ENCODE peak calls at places on chromosomes 2 and 18, in ten cellular contexts. One of them, this sample, is unnamed.

GRCh38 chr2:205879362-205879761 is 197.1 kb downstream of the NRP2 start:
- DNase-seq in body of pancreas: no peak
- DNase-seq in neural crest cell: no peak
- DNase-seq in OCI-M1: no peak
- DNase-seq in AG08395: no peak
- DNase-seq in AG08396: no peak
- DNase-seq in stimulated activated CD4-positive, alpha-beta T cell treated with anti-CD3 and anti-CD28 coated beads, Interleukin-1b, Interleukin-23, amount 100 ng/mL, for 24 hours: no peak
- DNase-seq in HepG2: no peak
- DNase-seq in progenitor cell of endocrine pancreas: no peak
- DNase-seq in EL: no peak
- DNase-seq in this sample: no peak

GRCh38 chr2:36356199-36356989 is 816 bp downstream of the CRIM1 start:
- DNase-seq in stimulated activated CD4-positive, alpha-beta T cell treated with anti-CD3 and anti-CD28 coated beads, Interleukin-1b, Interleukin-23, amount 100 ng/mL, for 24 hours: no peak
- DNase-seq in EL: no peak
- DNase-seq in HepG2: no peak
- DNase-seq in OCI-M1: no peak
- DNase-seq in AG08395: no peak
- DNase-seq in progenitor cell of endocrine pancreas: peak
- DNase-seq in body of pancreas: peak
- DNase-seq in neural crest cell: peak
- DNase-seq in AG08396: no peak
- DNase-seq in this sample: no peak

GRCh38 chr2:96164459-96165184 is 19.4 kb upstream of the DUSP2 start:
- DNase-seq in progenitor cell of endocrine pancreas: no peak
- DNase-seq in AG08396: no peak
- DNase-seq in neural crest cell: no peak
- DNase-seq in HepG2: no peak
- DNase-seq in stimulated activated CD4-positive, alpha-beta T cell treated with anti-CD3 and anti-CD28 coated beads, Interleukin-1b, Interleukin-23, amount 100 ng/mL, for 24 hours: no peak
- DNase-seq in OCI-M1: no peak
- DNase-seq in body of pancreas: no peak
- DNase-seq in EL: no peak
- DNase-seq in AG08395: no peak
- DNase-seq in this sample: no peak

GRCh38 chr2:233468746-233469110 is 97.9 kb downstream of the USP40 start:
- DNase-seq in AG08396: no peak
- DNase-seq in EL: no peak
- DNase-seq in OCI-M1: no peak
- DNase-seq in neural crest cell: no peak
- DNase-seq in HepG2: no peak
- DNase-seq in body of pancreas: no peak
- DNase-seq in progenitor cell of endocrine pancreas: no peak
- DNase-seq in AG08395: no peak
- DNase-seq in stimulated activated CD4-positive, alpha-beta T cell treated with anti-CD3 and anti-CD28 coated beads, Interleukin-1b, Interleukin-23, amount 100 ng/mL, for 24 hours: no peak
- DNase-seq in this sample: no peak

GRCh38 chr2:150767924-150768801 is 280.7 kb upstream of the RND3 start:
- DNase-seq in neural crest cell: no peak
- DNase-seq in AG08396: no peak
- DNase-seq in body of pancreas: no peak
- DNase-seq in EL: no peak
- DNase-seq in OCI-M1: no peak
- DNase-seq in stimulated activated CD4-positive, alpha-beta T cell treated with anti-CD3 and anti-CD28 coated beads, Interleukin-1b, Interleukin-23, amount 100 ng/mL, for 24 hours: no peak
- DNase-seq in HepG2: no peak
- DNase-seq in AG08395: no peak
- DNase-seq in progenitor cell of endocrine pancreas: no peak
- DNase-seq in this sample: no peak

GRCh38 chr18:39742015-39742466 is 2176.4 kb upstream of the CELF4 start:
- DNase-seq in stimulated activated CD4-positive, alpha-beta T cell treated with anti-CD3 and anti-CD28 coated beads, Interleukin-1b, Interleukin-23, amount 100 ng/mL, for 24 hours: no peak
- DNase-seq in HepG2: no peak
- DNase-seq in AG08395: no peak
- DNase-seq in OCI-M1: no peak
- DNase-seq in AG08396: no peak
- DNase-seq in neural crest cell: no peak
- DNase-seq in body of pancreas: no peak
- DNase-seq in progenitor cell of endocrine pancreas: no peak
- DNase-seq in EL: no peak
- DNase-seq in this sample: no peak

GRCh38 chr2:98505311-98505808 is 60.7 kb downstream of the INPP4A start:
- DNase-seq in neural crest cell: no peak
- DNase-seq in progenitor cell of endocrine pancreas: no peak
- DNase-seq in stimulated activated CD4-positive, alpha-beta T cell treated with anti-CD3 and anti-CD28 coated beads, Interleukin-1b, Interleukin-23, amount 100 ng/mL, for 24 hours: no peak
- DNase-seq in OCI-M1: no peak
- DNase-seq in AG08396: no peak
- DNase-seq in EL: no peak
- DNase-seq in body of pancreas: no peak
- DNase-seq in HepG2: no peak
- DNase-seq in AG08395: no peak
- DNase-seq in this sample: no peak

GRCh38 chr2:36468463-36469266 is 113.1 kb downstream of the CRIM1 start:
- DNase-seq in stimulated activated CD4-positive, alpha-beta T cell treated with anti-CD3 and anti-CD28 coated beads, Interleukin-1b, Interleukin-23, amount 100 ng/mL, for 24 hours: no peak
- DNase-seq in EL: peak
- DNase-seq in OCI-M1: no peak
- DNase-seq in progenitor cell of endocrine pancreas: no peak
- DNase-seq in HepG2: no peak
- DNase-seq in neural crest cell: no peak
- DNase-seq in AG08395: no peak
- DNase-seq in AG08396: no peak
- DNase-seq in body of pancreas: no peak
- DNase-seq in this sample: peak

GRCh38 chr2:172845008-172845670 is 109.5 kb downstream of the RAPGEF4 start:
- DNase-seq in HepG2: no peak
- DNase-seq in EL: no peak
- DNase-seq in neural crest cell: no peak
- DNase-seq in AG08395: no peak
- DNase-seq in OCI-M1: no peak
- DNase-seq in AG08396: no peak
- DNase-seq in progenitor cell of endocrine pancreas: no peak
- DNase-seq in body of pancreas: no peak
- DNase-seq in stimulated activated CD4-positive, alpha-beta T cell treated with anti-CD3 and anti-CD28 coated beads, Interleukin-1b, Interleukin-23, amount 100 ng/mL, for 24 hours: no peak
- DNase-seq in this sample: no peak

GRCh38 chr2:83233284-83233683 is 1225.8 kb downstream of the SUCLG1 start:
- DNase-seq in stimulated activated CD4-positive, alpha-beta T cell treated with anti-CD3 and anti-CD28 coated beads, Interleukin-1b, Interleukin-23, amount 100 ng/mL, for 24 hours: no peak
- DNase-seq in OCI-M1: no peak
- DNase-seq in neural crest cell: no peak
- DNase-seq in EL: peak
- DNase-seq in progenitor cell of endocrine pancreas: no peak
- DNase-seq in body of pancreas: no peak
- DNase-seq in AG08396: no peak
- DNase-seq in HepG2: no peak
- DNase-seq in AG08395: no peak
- DNase-seq in this sample: peak

GRCh38 chr2:238157506-238158017 is 1.2 kb upstream of the ERFE start:
- DNase-seq in AG08396: no peak
- DNase-seq in HepG2: no peak
- DNase-seq in EL: no peak
- DNase-seq in progenitor cell of endocrine pancreas: no peak
- DNase-seq in stimulated activated CD4-positive, alpha-beta T cell treated with anti-CD3 and anti-CD28 coated beads, Interleukin-1b, Interleukin-23, amount 100 ng/mL, for 24 hours: no peak
- DNase-seq in OCI-M1: no peak
- DNase-seq in AG08395: no peak
- DNase-seq in body of pancreas: no peak
- DNase-seq in neural crest cell: no peak
- DNase-seq in this sample: no peak

GRCh38 chr2:161415467-161416293 is 417 bp upstream of the TBR1 start:
- DNase-seq in AG08395: no peak
- DNase-seq in body of pancreas: no peak
- DNase-seq in EL: no peak
- DNase-seq in stimulated activated CD4-positive, alpha-beta T cell treated with anti-CD3 and anti-CD28 coated beads, Interleukin-1b, Interleukin-23, amount 100 ng/mL, for 24 hours: no peak
- DNase-seq in progenitor cell of endocrine pancreas: no peak
- DNase-seq in neural crest cell: peak
- DNase-seq in OCI-M1: peak
- DNase-seq in HepG2: peak
- DNase-seq in AG08396: no peak
- DNase-seq in this sample: no peak

GRCh38 chr2:18399601-18400000 is 160.9 kb downstream of the RDH14 start:
- DNase-seq in AG08396: no peak
- DNase-seq in progenitor cell of endocrine pancreas: no peak
- DNase-seq in body of pancreas: no peak
- DNase-seq in AG08395: no peak
- DNase-seq in neural crest cell: no peak
- DNase-seq in stimulated activated CD4-positive, alpha-beta T cell treated with anti-CD3 and anti-CD28 coated beads, Interleukin-1b, Interleukin-23, amount 100 ng/mL, for 24 hours: no peak
- DNase-seq in HepG2: no peak
- DNase-seq in EL: no peak
- DNase-seq in OCI-M1: no peak
- DNase-seq in this sample: peak

GRCh38 chr18:75097491-75098225 is 111.3 kb downstream of the PTGR3 start:
- DNase-seq in AG08395: no peak
- DNase-seq in progenitor cell of endocrine pancreas: no peak
- DNase-seq in EL: no peak
- DNase-seq in body of pancreas: no peak
- DNase-seq in OCI-M1: no peak
- DNase-seq in AG08396: no peak
- DNase-seq in HepG2: no peak
- DNase-seq in stimulated activated CD4-positive, alpha-beta T cell treated with anti-CD3 and anti-CD28 coated beads, Interleukin-1b, Interleukin-23, amount 100 ng/mL, for 24 hours: no peak
- DNase-seq in neural crest cell: no peak
- DNase-seq in this sample: no peak

GRCh38 chr18:45164551-45164950 is 450.7 kb upstream of the SLC14A2 start:
- DNase-seq in AG08396: no peak
- DNase-seq in OCI-M1: no peak
- DNase-seq in EL: peak
- DNase-seq in body of pancreas: no peak
- DNase-seq in progenitor cell of endocrine pancreas: no peak
- DNase-seq in neural crest cell: no peak
- DNase-seq in AG08395: peak
- DNase-seq in stimulated activated CD4-positive, alpha-beta T cell treated with anti-CD3 and anti-CD28 coated beads, Interleukin-1b, Interleukin-23, amount 100 ng/mL, for 24 hours: no peak
- DNase-seq in HepG2: no peak
- DNase-seq in this sample: no peak

GRCh38 chr18:37266290-37266689 is 299.3 kb downstream of the CELF4 start:
- DNase-seq in progenitor cell of endocrine pancreas: peak
- DNase-seq in OCI-M1: peak
- DNase-seq in stimulated activated CD4-positive, alpha-beta T cell treated with anti-CD3 and anti-CD28 coated beads, Interleukin-1b, Interleukin-23, amount 100 ng/mL, for 24 hours: no peak
- DNase-seq in AG08396: no peak
- DNase-seq in HepG2: no peak
- DNase-seq in AG08395: no peak
- DNase-seq in neural crest cell: peak
- DNase-seq in EL: no peak
- DNase-seq in body of pancreas: no peak
- DNase-seq in this sample: no peak